ENCODE peak calls at places on chromosomes 12 and 14, in six cellular contexts. G, Q, K, Y, Z and I are unnamed samples.

GRCh38 chr14:47606601-47607000 is 68.8 kb downstream of the MDGA2 start:
- DNase-seq in Q (no peak), G (no peak), Z (no peak), Y (no peak), K (no peak), I (no peak)

GRCh38 chr14:75452900-75453816 is 25.3 kb downstream of the JDP2 start:
- DNase-seq in Q (peak; percentile 90), G (no peak), K (peak; percentile 95), Y (peak; percentile 97), Z (peak; percentile 75), I (peak; percentile 83)

GRCh38 chr14:29037428-29037827 is 270.8 kb downstream of the FOXG1 start:
- DNase-seq in Y (no peak), K (peak; percentile 15), Q (no peak), Z (peak; percentile 14), G (no peak), I (no peak)

GRCh38 chr14:38910092-38910491 is 192.9 kb downstream of the SEC23A start:
- DNase-seq in K (no peak), Z (no peak), Y (no peak), G (no peak), Q (no peak), I (no peak)

GRCh38 chr12:13376627-13377373 is 180.3 kb downstream of the EMP1 start:
- DNase-seq in K (no peak), G (no peak), Z (no peak), Y (peak; percentile 2), Q (no peak), I (peak; percentile 56)

GRCh38 chr12:11746024-11746771 is 96.7 kb downstream of the ETV6 start:
- DNase-seq in Y (no peak), Z (peak; percentile 79), Q (no peak), G (no peak), K (peak; percentile 28), I (no peak)

GRCh38 chr14:22908601-22909000 is 10.3 kb downstream of the RBM23 start:
- DNase-seq in G (no peak), Q (no peak), Z (no peak), Y (no peak), K (peak; percentile 54), I (no peak)

GRCh38 chr14:57933363-57933762 is 67.5 kb upstream of the SLC35F4 start:
- DNase-seq in Z (no peak), Y (no peak), Q (no peak), G (no peak), K (no peak), I (no peak)

GRCh38 chr14:88477513-88478250 is 77.1 kb downstream of the PTPN21 start:
- DNase-seq in G (no peak), K (no peak), Z (no peak), Q (no peak), Y (no peak), I (no peak)

GRCh38 chr14:39372656-39373055 is 59.6 kb downstream of the FBXO33 start:
- DNase-seq in Y (no peak), K (peak; percentile 20), G (no peak), Z (peak; percentile 26), Q (no peak), I (no peak)

GRCh38 chr12:76422154-76422877 is 74.1 kb upstream of the BBS10 start:
- DNase-seq in Q (no peak), Y (no peak), Z (peak; percentile 10), G (no peak), K (peak; percentile 17), I (no peak)

GRCh38 chr14:67674139-67674479 is 323 bp downstream of the VTI1B start:
- DNase-seq in Y (peak; percentile 88), Q (peak; percentile 90), G (peak; percentile 25), Z (peak; percentile 32), K (peak; percentile 42), I (peak; percentile 87)
- TF ChIP-seq CTCF in Y (peak; percentile 13), Q (peak; percentile 41), G (no peak), Z (no peak), K (peak; percentile 21), I (no peak)

DNA sequence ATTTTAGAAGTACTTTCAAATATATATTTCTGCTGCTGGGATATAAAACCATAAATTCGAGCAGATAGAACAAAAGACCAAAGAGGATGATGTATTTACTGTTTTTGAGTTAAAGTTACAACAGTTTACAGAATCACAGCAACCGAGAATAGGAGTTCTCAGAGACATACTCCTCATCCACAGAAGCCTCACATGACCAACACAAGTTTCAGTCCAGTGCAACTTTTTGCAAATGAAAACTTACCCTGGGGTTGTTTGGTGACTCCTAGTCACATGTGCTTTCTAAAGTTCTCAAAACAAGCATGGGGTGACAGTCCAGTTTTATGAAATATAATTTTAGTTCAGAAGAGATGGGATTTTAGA is 117.1 kb downstream of the PRKCH start:
- DNase-seq in Y (no peak), G (no peak), K (no peak), Z (no peak), Q (no peak), I (no peak)
- H4K20me1 ChIP-seq in Y (no peaks in the 10 kb centered on the region), G (no peaks in the 10 kb centered on the region), K (no peaks in the 10 kb centered on the region), Z (no peaks in the 10 kb centered on the region), Q (no peaks in the 10 kb centered on the region), I (no peaks in the 10 kb centered on the region)

GRCh38 chr12:109308534-109309440 is at the start of gene FOXN4:
- DNase-seq in Q (peak; percentile 81), K (no peak), Y (peak; percentile 71), G (no peak), Z (no peak), I (peak; percentile 23)
- TF ChIP-seq EZH2 in Q (peak; percentile 92), K (no peak), Y (no peak), G (no peak), Z (peak; percentile 93), I (peak; percentile 85)

GRCh38 chr14:69612759-69613145 is 1.4 kb downstream of the SUSD6 start:
- DNase-seq in Y (no peak), Z (no peak), G (no peak), K (no peak), Q (no peak), I (no peak)
- TF ChIP-seq CTCF in Y (peak; percentile 31), Z (peak; percentile 22), G (peak; percentile 31), K (peak; percentile 18), Q (peak; percentile 20), I (peak; percentile 25)

GRCh38 chr12:111414711-111415252 is 9.1 kb downstream of the SH2B3 start:
- DNase-seq in G (no peak), Y (no peak), K (no peak), Z (no peak), Q (no peak), I (no peak)
- H4K20me1 ChIP-seq in G (no peaks in the 10 kb centered on the region), Y (peaks cover 46% of the 10 kb centered on the region), K (no peaks in the 10 kb centered on the region), Z (peaks cover 64% of the 10 kb centered on the region), Q (peaks cover 16% of the 10 kb centered on the region), I (no peaks in the 10 kb centered on the region)

DNA sequence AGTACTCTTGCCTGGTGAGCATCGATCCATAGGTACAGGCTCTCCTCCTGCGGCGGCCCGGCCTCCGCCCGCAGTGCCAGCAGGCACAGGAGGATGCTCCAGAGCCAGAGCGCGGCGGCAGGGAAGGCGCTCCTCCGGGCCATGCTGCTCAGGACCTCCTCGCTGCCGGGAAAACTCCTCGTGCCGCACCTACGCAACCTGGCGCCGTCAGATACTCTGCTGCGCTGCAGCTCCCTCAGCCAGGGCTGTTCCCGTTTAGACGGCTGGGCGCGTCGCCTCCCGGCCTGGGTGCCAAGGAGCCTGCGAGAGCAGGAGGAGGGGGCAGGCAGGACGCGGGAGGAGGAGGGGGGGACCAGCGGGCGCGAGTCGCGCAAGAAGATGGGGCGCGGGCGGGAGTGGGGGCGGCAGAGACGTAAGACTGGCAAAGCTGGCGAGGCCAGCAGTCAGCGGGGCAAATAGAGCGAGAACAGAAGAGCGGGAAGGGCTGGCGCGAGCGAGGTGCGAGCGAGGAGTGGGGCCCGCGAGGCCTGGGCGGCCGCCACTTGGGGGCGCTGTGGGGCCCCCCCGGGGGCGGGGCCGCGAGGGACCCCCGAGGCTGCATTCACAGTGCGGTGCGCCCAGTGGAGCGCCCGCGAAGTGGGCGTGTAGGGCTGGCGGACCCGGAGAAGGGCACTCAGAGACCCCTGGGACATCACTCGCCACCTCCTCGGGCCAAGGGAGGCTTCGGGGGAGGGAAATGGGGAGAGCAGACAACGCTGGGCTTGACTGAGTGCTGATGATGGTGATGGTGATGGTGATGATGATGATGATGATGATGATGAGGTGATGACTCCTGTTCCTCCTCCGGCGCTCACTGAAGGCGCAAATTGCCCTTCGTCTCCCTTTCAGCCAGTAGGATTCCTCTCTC is at the start of gene WIF1:
- DNase-seq in G (no peak), K (peak; percentile 2), Z (no peak), Q (peak; percentile 76), Y (peak; percentile 92), I (peak; percentile 55)
- TF ChIP-seq EZH2 in G (no peak), K (peak; percentile 32), Z (peak; percentile 90), Q (peak; percentile 90), Y (no peak), I (no peak)

GRCh38 chr14:61500046-61500445 is 178.7 kb downstream of the PRKCH start:
- DNase-seq in K (no peak), Q (no peak), Z (no peak), Y (no peak), G (no peak), I (no peak)

GRCh38 chr14:61498811-61499210 is 177.4 kb downstream of the PRKCH start:
- DNase-seq in K (peak; percentile 80), G (no peak), Q (no peak), Y (no peak), Z (no peak), I (no peak)

GRCh38 chr14:61495809-61496208 is 174.4 kb downstream of the PRKCH start:
- DNase-seq in Q (no peak), Y (no peak), G (no peak), K (no peak), Z (no peak), I (no peak)

GRCh38 chr14:61501714-61502458 is 180.5 kb downstream of the PRKCH start:
- DNase-seq in Y (no peak), Z (no peak), K (no peak), Q (no peak), G (no peak), I (no peak)

DNA sequence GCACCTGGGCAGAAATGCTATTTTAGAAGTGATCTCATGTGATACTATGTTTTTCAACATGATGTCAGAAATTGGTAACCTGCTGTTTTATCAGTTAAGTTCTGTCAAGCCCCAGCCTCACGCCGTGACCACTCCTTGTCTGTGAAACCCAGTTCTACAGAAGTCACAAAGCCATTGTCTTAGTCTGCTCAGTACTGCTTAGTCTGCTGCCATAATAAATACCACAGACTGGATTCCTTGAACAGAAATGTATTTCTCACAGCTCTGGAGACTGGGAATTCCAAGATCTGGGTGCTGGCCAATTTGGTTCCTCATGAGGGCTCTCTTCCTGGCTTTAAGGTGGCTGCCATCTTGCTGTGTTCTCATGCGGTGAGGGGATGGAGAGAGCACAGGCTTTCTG is 176.9 kb downstream of the PRKCH start:
- DNase-seq in Y (no peak), K (no peak), G (no peak), Z (peak; percentile 76), Q (no peak), I (no peak)
- TF ChIP-seq CTCF in Y (no peak), K (no peak), G (no peak), Z (no peak), Q (no peak), I (no peak)

DNA sequence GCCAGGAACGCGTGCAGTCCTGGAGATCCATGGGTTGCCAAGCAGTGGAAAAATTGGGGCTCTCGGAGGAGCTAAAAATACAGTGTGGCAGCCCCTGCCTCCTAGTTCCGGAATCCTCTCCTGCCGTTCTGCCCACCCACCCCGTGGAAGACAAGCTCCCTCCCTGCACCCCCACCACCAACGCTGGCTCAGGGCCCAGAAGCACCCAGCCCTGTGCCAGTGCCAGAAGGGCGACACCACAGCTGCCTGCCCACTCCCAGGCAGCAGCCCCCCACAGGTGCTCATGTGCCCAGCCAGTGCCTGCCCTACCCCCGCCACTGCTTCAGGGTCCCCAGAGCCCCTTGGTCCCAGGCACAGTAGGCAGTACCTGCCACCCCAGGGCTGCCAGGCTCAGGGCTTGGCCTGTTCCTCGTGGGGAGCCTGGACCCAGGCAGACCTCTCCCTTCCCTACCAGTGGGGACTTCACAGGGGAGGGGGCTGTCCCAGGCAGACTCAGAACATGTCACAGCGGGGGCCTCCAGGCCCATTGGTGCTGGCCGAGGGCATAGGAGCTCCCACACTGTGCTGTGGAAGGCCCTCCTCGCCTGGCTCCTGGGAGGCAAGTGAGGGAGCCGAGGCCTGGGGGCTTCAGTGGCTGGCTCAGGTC is 7.4 kb downstream of the INF2 start:
- DNase-seq in Y (no peak), K (no peak), G (no peak), Z (no peak), Q (no peak), I (no peak)
- H4K20me1 ChIP-seq in Y (peaks cover 3% of the 10 kb centered on the region), K (peaks cover 2% of the 10 kb centered on the region), G (no peaks in the 10 kb centered on the region), Z (peaks cover 99% of the 10 kb centered on the region), Q (peaks cover 27% of the 10 kb centered on the region), I (peaks cover 34% of the 10 kb centered on the region)